ENCODE peak calls at places on chromosomes 5 and 9, in eight cellular contexts. One of them, this sample, is unnamed.
A peak's percentile ranks its signal among the peaks of the same experiment; 100 is the strongest.

GRCh38 chr5:84131372-84131771 is 253.3 kb downstream of the EDIL3 start:
- DNase-seq in DMS153: peak; percentile 3
- DNase-seq in stimulated activated naive CD4-positive, alpha-beta T cell: no peak
- DNase-seq in HEK293T: no peak
- DNase-seq in activated naive CD4-positive, alpha-beta T cell treated with anti-CD3 and anti-CD28 coated beads, Interleukin-2, amount 50 U/mL, for 72 hours: no peak
- DNase-seq in naive thymus-derived CD4-positive, alpha-beta T cell: no peak
- DNase-seq in cardiac muscle cell: peak; percentile 14
- DNase-seq in AG08396: no peak
- DNase-seq in this sample: no peak

GRCh38 chr5:95730011-95730700 is 980 bp upstream of the RHOBTB3 start:
- DNase-seq in DMS153: no peak
- DNase-seq in stimulated activated naive CD4-positive, alpha-beta T cell: no peak
- DNase-seq in HEK293T: no peak
- DNase-seq in activated naive CD4-positive, alpha-beta T cell treated with anti-CD3 and anti-CD28 coated beads, Interleukin-2, amount 50 U/mL, for 72 hours: no peak
- DNase-seq in naive thymus-derived CD4-positive, alpha-beta T cell: no peak
- DNase-seq in cardiac muscle cell: no peak
- DNase-seq in AG08396: no peak
- DNase-seq in this sample: no peak

GRCh38 chr5:99060306-99061261 is 131.8 kb upstream of the CHD1 start:
- DNase-seq in DMS153: peak; percentile 24
- DNase-seq in stimulated activated naive CD4-positive, alpha-beta T cell: peak; percentile 83
- DNase-seq in HEK293T: peak; percentile 66
- DNase-seq in activated naive CD4-positive, alpha-beta T cell treated with anti-CD3 and anti-CD28 coated beads, Interleukin-2, amount 50 U/mL, for 72 hours: peak; percentile 62
- DNase-seq in naive thymus-derived CD4-positive, alpha-beta T cell: peak; percentile 73
- DNase-seq in cardiac muscle cell: peak; percentile 74
- DNase-seq in AG08396: peak; percentile 51
- DNase-seq in this sample: peak; percentile 89

GRCh38 chr5:151079838-151080619 is 805 bp downstream of the TNIP1 start:
- DNase-seq in DMS153: no peak
- DNase-seq in stimulated activated naive CD4-positive, alpha-beta T cell: no peak
- DNase-seq in HEK293T: no peak
- DNase-seq in activated naive CD4-positive, alpha-beta T cell treated with anti-CD3 and anti-CD28 coated beads, Interleukin-2, amount 50 U/mL, for 72 hours: no peak
- DNase-seq in naive thymus-derived CD4-positive, alpha-beta T cell: no peak
- DNase-seq in cardiac muscle cell: no peak
- DNase-seq in AG08396: peak; percentile 55
- DNase-seq in this sample: no peak

GRCh38 chr5:57836331-57836730 is 353.7 kb upstream of the ACTBL2 start:
- DNase-seq in DMS153: no peak
- DNase-seq in stimulated activated naive CD4-positive, alpha-beta T cell: no peak
- DNase-seq in HEK293T: no peak
- DNase-seq in activated naive CD4-positive, alpha-beta T cell treated with anti-CD3 and anti-CD28 coated beads, Interleukin-2, amount 50 U/mL, for 72 hours: no peak
- DNase-seq in naive thymus-derived CD4-positive, alpha-beta T cell: no peak
- DNase-seq in cardiac muscle cell: no peak
- DNase-seq in AG08396: no peak
- DNase-seq in this sample: no peak

GRCh38 chr5:134100283-134101011 is 14.0 kb upstream of the TCF7 start:
- DNase-seq in DMS153: no peak
- DNase-seq in stimulated activated naive CD4-positive, alpha-beta T cell: peak; percentile 79
- DNase-seq in HEK293T: no peak
- DNase-seq in activated naive CD4-positive, alpha-beta T cell treated with anti-CD3 and anti-CD28 coated beads, Interleukin-2, amount 50 U/mL, for 72 hours: peak; percentile 90
- DNase-seq in naive thymus-derived CD4-positive, alpha-beta T cell: peak; percentile 90
- DNase-seq in cardiac muscle cell: no peak
- DNase-seq in AG08396: peak; percentile 43
- DNase-seq in this sample: peak; percentile 85

GRCh38 chr5:122761115-122761514 is 13.8 kb upstream of the SNX2 start:
- DNase-seq in DMS153: no peak
- DNase-seq in stimulated activated naive CD4-positive, alpha-beta T cell: no peak
- DNase-seq in HEK293T: no peak
- DNase-seq in activated naive CD4-positive, alpha-beta T cell treated with anti-CD3 and anti-CD28 coated beads, Interleukin-2, amount 50 U/mL, for 72 hours: no peak
- DNase-seq in naive thymus-derived CD4-positive, alpha-beta T cell: no peak
- DNase-seq in cardiac muscle cell: no peak
- DNase-seq in AG08396: no peak
- DNase-seq in this sample: no peak

GRCh38 chr9:31807574-31808256 is 576.7 kb upstream of the ACO1 start:
- DNase-seq in DMS153: no peak
- DNase-seq in stimulated activated naive CD4-positive, alpha-beta T cell: no peak
- DNase-seq in HEK293T: peak; percentile 8
- DNase-seq in activated naive CD4-positive, alpha-beta T cell treated with anti-CD3 and anti-CD28 coated beads, Interleukin-2, amount 50 U/mL, for 72 hours: no peak
- DNase-seq in naive thymus-derived CD4-positive, alpha-beta T cell: no peak
- DNase-seq in cardiac muscle cell: no peak
- DNase-seq in AG08396: no peak
- DNase-seq in this sample: no peak

GRCh38 chr5:65172486-65173129 is 309.1 kb downstream of the ADAMTS6 start:
- DNase-seq in DMS153: no peak
- DNase-seq in stimulated activated naive CD4-positive, alpha-beta T cell: no peak
- DNase-seq in HEK293T: no peak
- DNase-seq in activated naive CD4-positive, alpha-beta T cell treated with anti-CD3 and anti-CD28 coated beads, Interleukin-2, amount 50 U/mL, for 72 hours: peak; percentile 72
- DNase-seq in naive thymus-derived CD4-positive, alpha-beta T cell: no peak
- DNase-seq in cardiac muscle cell: no peak
- DNase-seq in AG08396: no peak
- DNase-seq in this sample: no peak

GRCh38 chr9:130918870-130919558 is 20.0 kb downstream of the FIBCD1 start:
- DNase-seq in DMS153: no peak
- DNase-seq in stimulated activated naive CD4-positive, alpha-beta T cell: no peak
- DNase-seq in HEK293T: no peak
- DNase-seq in activated naive CD4-positive, alpha-beta T cell treated with anti-CD3 and anti-CD28 coated beads, Interleukin-2, amount 50 U/mL, for 72 hours: no peak
- DNase-seq in naive thymus-derived CD4-positive, alpha-beta T cell: no peak
- DNase-seq in cardiac muscle cell: no peak
- DNase-seq in AG08396: no peak
- DNase-seq in this sample: no peak

GRCh38 chr9:70549926-70550325 is 135.5 kb upstream of the KLF9 start:
- DNase-seq in DMS153: no peak
- DNase-seq in stimulated activated naive CD4-positive, alpha-beta T cell: no peak
- DNase-seq in HEK293T: no peak
- DNase-seq in activated naive CD4-positive, alpha-beta T cell treated with anti-CD3 and anti-CD28 coated beads, Interleukin-2, amount 50 U/mL, for 72 hours: no peak
- DNase-seq in naive thymus-derived CD4-positive, alpha-beta T cell: no peak
- DNase-seq in cardiac muscle cell: no peak
- DNase-seq in AG08396: no peak
- DNase-seq in this sample: no peak

GRCh38 chr9:8448226-8448625 is 648.6 kb upstream of the DMAC1 start:
- DNase-seq in DMS153: no peak
- DNase-seq in stimulated activated naive CD4-positive, alpha-beta T cell: no peak
- DNase-seq in HEK293T: no peak
- DNase-seq in activated naive CD4-positive, alpha-beta T cell treated with anti-CD3 and anti-CD28 coated beads, Interleukin-2, amount 50 U/mL, for 72 hours: no peak
- DNase-seq in naive thymus-derived CD4-positive, alpha-beta T cell: no peak
- DNase-seq in cardiac muscle cell: no peak
- DNase-seq in AG08396: no peak
- DNase-seq in this sample: no peak

GRCh38 chr5:65892801-65893200 is 33.6 kb upstream of the ERBIN start:
- DNase-seq in DMS153: no peak
- DNase-seq in stimulated activated naive CD4-positive, alpha-beta T cell: no peak
- DNase-seq in HEK293T: no peak
- DNase-seq in activated naive CD4-positive, alpha-beta T cell treated with anti-CD3 and anti-CD28 coated beads, Interleukin-2, amount 50 U/mL, for 72 hours: no peak
- DNase-seq in naive thymus-derived CD4-positive, alpha-beta T cell: no peak
- DNase-seq in cardiac muscle cell: no peak
- DNase-seq in AG08396: no peak
- DNase-seq in this sample: no peak

GRCh38 chr5:15957124-15957523 is 222.5 kb downstream of the MARCHF11 start:
- DNase-seq in DMS153: no peak
- DNase-seq in stimulated activated naive CD4-positive, alpha-beta T cell: no peak
- DNase-seq in HEK293T: no peak
- DNase-seq in activated naive CD4-positive, alpha-beta T cell treated with anti-CD3 and anti-CD28 coated beads, Interleukin-2, amount 50 U/mL, for 72 hours: no peak
- DNase-seq in naive thymus-derived CD4-positive, alpha-beta T cell: no peak
- DNase-seq in cardiac muscle cell: peak; percentile 29
- DNase-seq in AG08396: no peak
- DNase-seq in this sample: no peak

GRCh38 chr5:131957721-131958483 is 12.4 kb upstream of the MEIKIN start:
- DNase-seq in DMS153: no peak
- DNase-seq in stimulated activated naive CD4-positive, alpha-beta T cell: no peak
- DNase-seq in HEK293T: no peak
- DNase-seq in activated naive CD4-positive, alpha-beta T cell treated with anti-CD3 and anti-CD28 coated beads, Interleukin-2, amount 50 U/mL, for 72 hours: no peak
- DNase-seq in naive thymus-derived CD4-positive, alpha-beta T cell: no peak
- DNase-seq in cardiac muscle cell: no peak
- DNase-seq in AG08396: no peak
- DNase-seq in this sample: no peak

GRCh38 chr9:109107402-109108240 is 12.1 kb downstream of the TMEM245 start:
- DNase-seq in DMS153: no peak
- DNase-seq in stimulated activated naive CD4-positive, alpha-beta T cell: no peak
- DNase-seq in HEK293T: no peak
- DNase-seq in activated naive CD4-positive, alpha-beta T cell treated with anti-CD3 and anti-CD28 coated beads, Interleukin-2, amount 50 U/mL, for 72 hours: no peak
- DNase-seq in naive thymus-derived CD4-positive, alpha-beta T cell: peak; percentile 35
- DNase-seq in cardiac muscle cell: no peak
- DNase-seq in AG08396: peak; percentile 50
- DNase-seq in this sample: no peak

GRCh38 chr9:133135193-133135745 is 14.2 kb upstream of the RALGDS start:
- DNase-seq in DMS153: no peak
- DNase-seq in stimulated activated naive CD4-positive, alpha-beta T cell: no peak
- DNase-seq in HEK293T: no peak
- DNase-seq in activated naive CD4-positive, alpha-beta T cell treated with anti-CD3 and anti-CD28 coated beads, Interleukin-2, amount 50 U/mL, for 72 hours: no peak
- DNase-seq in naive thymus-derived CD4-positive, alpha-beta T cell: no peak
- DNase-seq in cardiac muscle cell: no peak
- DNase-seq in AG08396: peak; percentile 82
- DNase-seq in this sample: peak; percentile 51

GRCh38 chr9:93612052-93612795 is 35.8 kb downstream of the PHF2 start:
- DNase-seq in DMS153: no peak
- DNase-seq in stimulated activated naive CD4-positive, alpha-beta T cell: no peak
- DNase-seq in HEK293T: no peak
- DNase-seq in activated naive CD4-positive, alpha-beta T cell treated with anti-CD3 and anti-CD28 coated beads, Interleukin-2, amount 50 U/mL, for 72 hours: no peak
- DNase-seq in naive thymus-derived CD4-positive, alpha-beta T cell: no peak
- DNase-seq in cardiac muscle cell: no peak
- DNase-seq in AG08396: no peak
- DNase-seq in this sample: no peak

GRCh38 chr9:81225586-81225985 is 463.8 kb downstream of the TLE1 start:
- DNase-seq in DMS153: no peak
- DNase-seq in stimulated activated naive CD4-positive, alpha-beta T cell: no peak
- DNase-seq in HEK293T: no peak
- DNase-seq in activated naive CD4-positive, alpha-beta T cell treated with anti-CD3 and anti-CD28 coated beads, Interleukin-2, amount 50 U/mL, for 72 hours: no peak
- DNase-seq in naive thymus-derived CD4-positive, alpha-beta T cell: no peak
- DNase-seq in cardiac muscle cell: no peak
- DNase-seq in AG08396: no peak
- DNase-seq in this sample: no peak

GRCh38 chr9:100351508-100351907 is 1.2 kb downstream of the TEX10 start:
- DNase-seq in DMS153: no peak
- DNase-seq in stimulated activated naive CD4-positive, alpha-beta T cell: no peak
- DNase-seq in HEK293T: no peak
- DNase-seq in activated naive CD4-positive, alpha-beta T cell treated with anti-CD3 and anti-CD28 coated beads, Interleukin-2, amount 50 U/mL, for 72 hours: no peak
- DNase-seq in naive thymus-derived CD4-positive, alpha-beta T cell: no peak
- DNase-seq in cardiac muscle cell: no peak
- DNase-seq in AG08396: no peak
- DNase-seq in this sample: no peak

GRCh38 chr5:137563301-137563645 is 64.1 kb upstream of the SPOCK1 start:
- DNase-seq in DMS153: no peak
- DNase-seq in stimulated activated naive CD4-positive, alpha-beta T cell: no peak
- DNase-seq in HEK293T: no peak
- DNase-seq in activated naive CD4-positive, alpha-beta T cell treated with anti-CD3 and anti-CD28 coated beads, Interleukin-2, amount 50 U/mL, for 72 hours: no peak
- DNase-seq in naive thymus-derived CD4-positive, alpha-beta T cell: no peak
- DNase-seq in cardiac muscle cell: no peak
- DNase-seq in AG08396: no peak
- DNase-seq in this sample: no peak

GRCh38 chr9:131868766-131869165 is 128.9 kb upstream of the RAPGEF1 start:
- DNase-seq in DMS153: no peak
- DNase-seq in stimulated activated naive CD4-positive, alpha-beta T cell: no peak
- DNase-seq in HEK293T: no peak
- DNase-seq in activated naive CD4-positive, alpha-beta T cell treated with anti-CD3 and anti-CD28 coated beads, Interleukin-2, amount 50 U/mL, for 72 hours: no peak
- DNase-seq in naive thymus-derived CD4-positive, alpha-beta T cell: no peak
- DNase-seq in cardiac muscle cell: no peak
- DNase-seq in AG08396: no peak
- DNase-seq in this sample: no peak

GRCh38 chr5:179272326-179273073 is 72.8 kb downstream of the ADAMTS2 start:
- DNase-seq in DMS153: no peak
- DNase-seq in stimulated activated naive CD4-positive, alpha-beta T cell: no peak
- DNase-seq in HEK293T: no peak
- DNase-seq in activated naive CD4-positive, alpha-beta T cell treated with anti-CD3 and anti-CD28 coated beads, Interleukin-2, amount 50 U/mL, for 72 hours: no peak
- DNase-seq in naive thymus-derived CD4-positive, alpha-beta T cell: no peak
- DNase-seq in cardiac muscle cell: no peak
- DNase-seq in AG08396: no peak
- DNase-seq in this sample: no peak

GRCh38 chr5:74641778-74642542 is 1.4 kb upstream of the ENC1 start:
- DNase-seq in DMS153: no peak
- DNase-seq in stimulated activated naive CD4-positive, alpha-beta T cell: no peak
- DNase-seq in HEK293T: peak; percentile 36
- DNase-seq in activated naive CD4-positive, alpha-beta T cell treated with anti-CD3 and anti-CD28 coated beads, Interleukin-2, amount 50 U/mL, for 72 hours: no peak
- DNase-seq in naive thymus-derived CD4-positive, alpha-beta T cell: no peak
- DNase-seq in cardiac muscle cell: peak; percentile 71
- DNase-seq in AG08396: no peak
- DNase-seq in this sample: peak; percentile 29

GRCh38 chr5:123500476-123500875 is 11.5 kb upstream of the CSNK1G3 start:
- DNase-seq in DMS153: no peak
- DNase-seq in stimulated activated naive CD4-positive, alpha-beta T cell: no peak
- DNase-seq in HEK293T: no peak
- DNase-seq in activated naive CD4-positive, alpha-beta T cell treated with anti-CD3 and anti-CD28 coated beads, Interleukin-2, amount 50 U/mL, for 72 hours: no peak
- DNase-seq in naive thymus-derived CD4-positive, alpha-beta T cell: no peak
- DNase-seq in cardiac muscle cell: no peak
- DNase-seq in AG08396: no peak
- DNase-seq in this sample: no peak

GRCh38 chr9:120715331-120715924 is 1.2 kb upstream of the MEGF9 start:
- DNase-seq in DMS153: no peak
- DNase-seq in stimulated activated naive CD4-positive, alpha-beta T cell: no peak
- DNase-seq in HEK293T: no peak
- DNase-seq in activated naive CD4-positive, alpha-beta T cell treated with anti-CD3 and anti-CD28 coated beads, Interleukin-2, amount 50 U/mL, for 72 hours: no peak
- DNase-seq in naive thymus-derived CD4-positive, alpha-beta T cell: no peak
- DNase-seq in cardiac muscle cell: no peak
- DNase-seq in AG08396: peak; percentile 60
- DNase-seq in this sample: no peak

GRCh38 chr5:73370620-73371583 is 77.7 kb downstream of the FOXD1 start:
- DNase-seq in DMS153: no peak
- DNase-seq in stimulated activated naive CD4-positive, alpha-beta T cell: no peak
- DNase-seq in HEK293T: no peak
- DNase-seq in activated naive CD4-positive, alpha-beta T cell treated with anti-CD3 and anti-CD28 coated beads, Interleukin-2, amount 50 U/mL, for 72 hours: no peak
- DNase-seq in naive thymus-derived CD4-positive, alpha-beta T cell: no peak
- DNase-seq in cardiac muscle cell: no peak
- DNase-seq in AG08396: peak; percentile 64
- DNase-seq in this sample: no peak

GRCh38 chr9:28502189-28502588 is 928.9 kb upstream of the C9orf72 start:
- DNase-seq in DMS153: no peak
- DNase-seq in stimulated activated naive CD4-positive, alpha-beta T cell: no peak
- DNase-seq in HEK293T: no peak
- DNase-seq in activated naive CD4-positive, alpha-beta T cell treated with anti-CD3 and anti-CD28 coated beads, Interleukin-2, amount 50 U/mL, for 72 hours: no peak
- DNase-seq in naive thymus-derived CD4-positive, alpha-beta T cell: no peak
- DNase-seq in cardiac muscle cell: no peak
- DNase-seq in AG08396: no peak
- DNase-seq in this sample: no peak

GRCh38 chr9:75803130-75803529 is 87.3 kb upstream of the PCSK5 start:
- DNase-seq in DMS153: no peak
- DNase-seq in stimulated activated naive CD4-positive, alpha-beta T cell: no peak
- DNase-seq in HEK293T: no peak
- DNase-seq in activated naive CD4-positive, alpha-beta T cell treated with anti-CD3 and anti-CD28 coated beads, Interleukin-2, amount 50 U/mL, for 72 hours: no peak
- DNase-seq in naive thymus-derived CD4-positive, alpha-beta T cell: no peak
- DNase-seq in cardiac muscle cell: no peak
- DNase-seq in AG08396: peak; percentile 11
- DNase-seq in this sample: no peak

GRCh38 chr9:122338536-122338935 is 32.3 kb upstream of the PTGS1 start:
- DNase-seq in DMS153: no peak
- DNase-seq in stimulated activated naive CD4-positive, alpha-beta T cell: no peak
- DNase-seq in HEK293T: no peak
- DNase-seq in activated naive CD4-positive, alpha-beta T cell treated with anti-CD3 and anti-CD28 coated beads, Interleukin-2, amount 50 U/mL, for 72 hours: no peak
- DNase-seq in naive thymus-derived CD4-positive, alpha-beta T cell: no peak
- DNase-seq in cardiac muscle cell: no peak
- DNase-seq in AG08396: no peak
- DNase-seq in this sample: no peak

GRCh38 chr9:109001275-109001676 is 12.0 kb downstream of the CTNNAL1 start:
- DNase-seq in DMS153: no peak
- DNase-seq in stimulated activated naive CD4-positive, alpha-beta T cell: no peak
- DNase-seq in HEK293T: no peak
- DNase-seq in activated naive CD4-positive, alpha-beta T cell treated with anti-CD3 and anti-CD28 coated beads, Interleukin-2, amount 50 U/mL, for 72 hours: no peak
- DNase-seq in naive thymus-derived CD4-positive, alpha-beta T cell: no peak
- DNase-seq in cardiac muscle cell: no peak
- DNase-seq in AG08396: peak; percentile 67
- DNase-seq in this sample: no peak

This sample was measured in activated CD8-positive, alpha-beta T cell treated with anti-CD3 and anti-CD28 coated beads, Interleukin-2, amount 10 ng/mL, durations not matched to agents 7 days and 5 days.